ENCODE peak calls at places on chromosomes 7 and 10, in four cellular contexts. C, T, A and V are unnamed samples.

GRCh38 chr7:112448376-112448775 is 1.9 kb upstream of the IFRD1 start:
- DNase-seq in C (no peak), T (no peak), A (no peak), V (no peak)

GRCh38 chr7:1060315-1061080 is 16.2 kb downstream of the GPR146 start:
- DNase-seq in C (no peak), T (no peak), A (no peak), V (no peak)

GRCh38 chr10:21975378-21975990 is 28.0 kb downstream of the DNAJC1 start:
- DNase-seq in C (no peak), T (no peak), A (no peak), V (no peak)

GRCh38 chr10:21954132-21954531 is 49.4 kb downstream of the DNAJC1 start:
- DNase-seq in C (no peak), T (no peak), A (peak), V (no peak)

GRCh38 chr10:94076325-94076841 is 82.7 kb downstream of the PLCE1 start:
- DNase-seq in C (no peak), T (peak), A (no peak), V (no peak)

GRCh38 chr7:143325215-143325614 is 9.3 kb downstream of the CLCN1 start:
- DNase-seq in C (no peak), T (no peak), A (no peak), V (no peak)

GRCh38 chr7:84105582-84105981 is 89.0 kb downstream of the SEMA3A start:
- DNase-seq in C (no peak), T (peak), A (no peak), V (no peak)

GRCh38 chr10:12631216-12631615 is 281.9 kb downstream of the CAMK1D start:
- DNase-seq in C (no peak), T (peak), A (no peak), V (no peak)

GRCh38 chr7:45660201-45660900 is 86.2 kb downstream of the ADCY1 start:
- DNase-seq in C (no peak), T (no peak), A (no peak), V (no peak)

GRCh38 chr10:79146611-79147130 is 77.9 kb downstream of the ZMIZ1 start:
- DNase-seq in C (peak), T (no peak), A (no peak), V (no peak)

GRCh38 chr10:95445223-95445836 is 115.8 kb downstream of the SORBS1 start:
- DNase-seq in C (peak), T (peak), A (no peak), V (peak)

GRCh38 chr7:107029061-107029763 is 15.3 kb upstream of the PRKAR2B start:
- DNase-seq in C (no peak), T (no peak), A (no peak), V (no peak)

GRCh38 chr10:44334621-44335184 is 50.2 kb downstream of the CXCL12 start:
- DNase-seq in C (peak), T (peak), A (no peak), V (peak)